ENCODE peak calls at places on chromosomes 3 and 15, in six cellular contexts. One of them, this sample, is unnamed.
A peak's percentile ranks its signal among the peaks of the same experiment; 100 is the strongest.

GRCh38 chr15:81914734-81915234 is 131.0 kb downstream of the MEX3B start:
- DNase-seq in AML-193: no peak
- DNase-seq in H1: no peak
- DNase-seq in endothelial cell: no peak
- DNase-seq in Ammon's horn: no peak
- DNase-seq in skeletal muscle cell: peak; percentile 57
- DNase-seq in this sample: no peak

GRCh38 chr3:47901280-47901833 is 98.4 kb downstream of the DHX30 start:
- DNase-seq in skeletal muscle cell: no peak
- DNase-seq in AML-193: no peak
- DNase-seq in Ammon's horn: no peak
- DNase-seq in endothelial cell: no peak
- DNase-seq in H1: no peak
- DNase-seq in this sample: no peak

GRCh38 chr3:46750555-46751038 is 32.9 kb upstream of the PRSS50 start:
- DNase-seq in skeletal muscle cell: no peak
- DNase-seq in Ammon's horn: no peak
- DNase-seq in H1: no peak
- DNase-seq in AML-193: no peak
- DNase-seq in endothelial cell: no peak
- DNase-seq in this sample: no peak

GRCh38 chr15:75753145-75753544 is 40.5 kb upstream of the CSPG4 start:
- DNase-seq in Ammon's horn: no peak
- DNase-seq in endothelial cell: no peak
- DNase-seq in AML-193: no peak
- DNase-seq in skeletal muscle cell: no peak
- DNase-seq in H1: no peak
- DNase-seq in this sample: no peak

GRCh38 chr3:196207833-196208607 is 3.2 kb downstream of the ZDHHC19 start:
- DNase-seq in AML-193: no peak
- DNase-seq in Ammon's horn: no peak
- DNase-seq in endothelial cell: peak; percentile 56
- DNase-seq in skeletal muscle cell: no peak
- DNase-seq in H1: peak; percentile 85
- DNase-seq in this sample: peak; percentile 96

GRCh38 chr15:68040144-68040543 is 14.0 kb upstream of the PIAS1 start:
- DNase-seq in Ammon's horn: no peak
- DNase-seq in H1: no peak
- DNase-seq in skeletal muscle cell: no peak
- DNase-seq in endothelial cell: no peak
- DNase-seq in AML-193: no peak
- DNase-seq in this sample: no peak

GRCh38 chr3:158505117-158505516 is 65.9 kb upstream of the MLF1 start:
- DNase-seq in AML-193: no peak
- DNase-seq in skeletal muscle cell: no peak
- DNase-seq in Ammon's horn: no peak
- DNase-seq in endothelial cell: no peak
- DNase-seq in H1: no peak
- DNase-seq in this sample: no peak

GRCh38 chr15:89329329-89330084 is 5.1 kb downstream of the POLG start:
- DNase-seq in Ammon's horn: no peak
- DNase-seq in H1: no peak
- DNase-seq in AML-193: no peak
- DNase-seq in endothelial cell: no peak
- DNase-seq in skeletal muscle cell: no peak
- DNase-seq in this sample: no peak

GRCh38 chr15:70137975-70138374 is 40.3 kb upstream of the TLE3 start:
- DNase-seq in endothelial cell: no peak
- DNase-seq in skeletal muscle cell: no peak
- DNase-seq in Ammon's horn: no peak
- DNase-seq in H1: no peak
- DNase-seq in AML-193: no peak
- DNase-seq in this sample: no peak

GRCh38 chr3:123841476-123842238 is 42.5 kb downstream of the MYLK start:
- DNase-seq in AML-193: no peak
- DNase-seq in Ammon's horn: no peak
- DNase-seq in endothelial cell: no peak
- DNase-seq in skeletal muscle cell: no peak
- DNase-seq in H1: no peak
- DNase-seq in this sample: no peak

GRCh38 chr3:67648701-67649100 is 5.7 kb downstream of the SUCLG2 start:
- DNase-seq in endothelial cell: no peak
- DNase-seq in H1: no peak
- DNase-seq in AML-193: no peak
- DNase-seq in Ammon's horn: no peak
- DNase-seq in skeletal muscle cell: no peak
- DNase-seq in this sample: no peak

GRCh38 chr3:74000715-74001114 is 376.0 kb upstream of the PDZRN3 start:
- DNase-seq in H1: no peak
- DNase-seq in AML-193: no peak
- DNase-seq in endothelial cell: no peak
- DNase-seq in Ammon's horn: peak; percentile 13
- DNase-seq in skeletal muscle cell: peak; percentile 4
- DNase-seq in this sample: no peak

GRCh38 chr3:113912551-113913246 is 35.1 kb upstream of the ZDHHC23 start:
- DNase-seq in H1: no peak
- DNase-seq in endothelial cell: peak; percentile 10
- DNase-seq in skeletal muscle cell: peak; percentile 14
- DNase-seq in Ammon's horn: peak; percentile 21
- DNase-seq in AML-193: peak; percentile 65
- DNase-seq in this sample: peak; percentile 69

GRCh38 chr3:24502690-24503089 is 8.0 kb upstream of the THRB start:
- DNase-seq in skeletal muscle cell: no peak
- DNase-seq in Ammon's horn: no peak
- DNase-seq in AML-193: no peak
- DNase-seq in endothelial cell: no peak
- DNase-seq in H1: no peak
- DNase-seq in this sample: no peak

GRCh38 chr15:36527512-36528162 is 51.8 kb upstream of the CDIN1 start:
- DNase-seq in skeletal muscle cell: no peak
- DNase-seq in Ammon's horn: no peak
- DNase-seq in endothelial cell: no peak
- DNase-seq in AML-193: no peak
- DNase-seq in H1: no peak
- DNase-seq in this sample: no peak

GRCh38 chr3:33980252-33980651 is 181.8 kb downstream of the PDCD6IP start:
- DNase-seq in endothelial cell: no peak
- DNase-seq in skeletal muscle cell: peak; percentile 85
- DNase-seq in H1: no peak
- DNase-seq in Ammon's horn: peak; percentile 13
- DNase-seq in AML-193: peak; percentile 15
- DNase-seq in this sample: no peak

GRCh38 chr15:65184305-65184943 is 718 bp downstream of the CLPX start:
- DNase-seq in endothelial cell: peak; percentile 66
- DNase-seq in skeletal muscle cell: no peak
- DNase-seq in H1: peak; percentile 79
- DNase-seq in AML-193: peak; percentile 37
- DNase-seq in Ammon's horn: peak; percentile 54
- DNase-seq in this sample: peak; percentile 65

GRCh38 chr3:134613006-134613520 is 37.8 kb downstream of the KY start:
- DNase-seq in Ammon's horn: no peak
- DNase-seq in AML-193: no peak
- DNase-seq in skeletal muscle cell: no peak
- DNase-seq in H1: peak; percentile 16
- DNase-seq in endothelial cell: no peak
- DNase-seq in this sample: no peak

GRCh38 chr3:186514296-186515002 is 29.7 kb downstream of the CRYGS start:
- DNase-seq in Ammon's horn: no peak
- DNase-seq in skeletal muscle cell: no peak
- DNase-seq in AML-193: peak; percentile 48
- DNase-seq in H1: no peak
- DNase-seq in endothelial cell: peak; percentile 18
- DNase-seq in this sample: peak; percentile 49

GRCh38 chr3:100002599-100003350 is 111.5 kb downstream of the FILIP1L start:
- DNase-seq in endothelial cell: no peak
- DNase-seq in H1: no peak
- DNase-seq in AML-193: no peak
- DNase-seq in Ammon's horn: no peak
- DNase-seq in skeletal muscle cell: peak; percentile 90
- DNase-seq in this sample: no peak

GRCh38 chr15:100152463-100152862 is 189.3 kb downstream of the ADAMTS17 start:
- DNase-seq in AML-193: no peak
- DNase-seq in H1: no peak
- DNase-seq in skeletal muscle cell: no peak
- DNase-seq in Ammon's horn: peak; percentile 49
- DNase-seq in endothelial cell: no peak
- DNase-seq in this sample: no peak

GRCh38 chr15:50740955-50741354 is 24.6 kb downstream of the SPPL2A start:
- DNase-seq in endothelial cell: no peak
- DNase-seq in skeletal muscle cell: no peak
- DNase-seq in H1: no peak
- DNase-seq in AML-193: no peak
- DNase-seq in Ammon's horn: no peak
- DNase-seq in this sample: no peak

GRCh38 chr15:89686522-89686921 is 4.0 kb downstream of the PEX11A start:
- DNase-seq in AML-193: no peak
- DNase-seq in Ammon's horn: no peak
- DNase-seq in skeletal muscle cell: no peak
- DNase-seq in endothelial cell: no peak
- DNase-seq in H1: no peak
- DNase-seq in this sample: no peak

GRCh38 chr15:54046093-54046492 is 67.9 kb downstream of the UNC13C start:
- DNase-seq in AML-193: no peak
- DNase-seq in H1: no peak
- DNase-seq in Ammon's horn: no peak
- DNase-seq in skeletal muscle cell: no peak
- DNase-seq in endothelial cell: no peak
- DNase-seq in this sample: no peak

GRCh38 chr3:127404614-127405598 is 117.1 kb upstream of the PRR20G start:
- DNase-seq in endothelial cell: no peak
- DNase-seq in H1: no peak
- DNase-seq in Ammon's horn: no peak
- DNase-seq in skeletal muscle cell: no peak
- DNase-seq in AML-193: no peak
- DNase-seq in this sample: peak; percentile 21

GRCh38 chr3:189149203-189149602 is 22.6 kb upstream of the TPRG1 start:
- DNase-seq in endothelial cell: no peak
- DNase-seq in skeletal muscle cell: no peak
- DNase-seq in H1: no peak
- DNase-seq in AML-193: no peak
- DNase-seq in Ammon's horn: no peak
- DNase-seq in this sample: no peak

GRCh38 chr3:197809356-197810020 is 18.4 kb downstream of the LRCH3 start:
- DNase-seq in skeletal muscle cell: no peak
- DNase-seq in endothelial cell: no peak
- DNase-seq in Ammon's horn: peak; percentile 15
- DNase-seq in H1: no peak
- DNase-seq in AML-193: no peak
- DNase-seq in this sample: no peak

GRCh38 chr15:69557340-69558137 is 104.9 kb downstream of the RPLP1 start:
- DNase-seq in H1: no peak
- DNase-seq in AML-193: no peak
- DNase-seq in Ammon's horn: peak; percentile 23
- DNase-seq in skeletal muscle cell: peak; percentile 74
- DNase-seq in endothelial cell: no peak
- DNase-seq in this sample: no peak

GRCh38 chr3:152772622-152773021 is 62.3 kb upstream of the P2RY1 start:
- DNase-seq in H1: no peak
- DNase-seq in AML-193: no peak
- DNase-seq in endothelial cell: no peak
- DNase-seq in Ammon's horn: no peak
- DNase-seq in skeletal muscle cell: no peak
- DNase-seq in this sample: no peak

GRCh38 chr15:38650936-38651327 is 86.3 kb upstream of the RASGRP1 start:
- DNase-seq in H1: no peak
- DNase-seq in skeletal muscle cell: no peak
- DNase-seq in Ammon's horn: no peak
- DNase-seq in AML-193: no peak
- DNase-seq in endothelial cell: no peak
- DNase-seq in this sample: no peak

GRCh38 chr3:194161181-194162045 is 25.5 kb downstream of the HES1 start:
- DNase-seq in H1: no peak
- DNase-seq in Ammon's horn: no peak
- DNase-seq in skeletal muscle cell: no peak
- DNase-seq in endothelial cell: no peak
- DNase-seq in AML-193: no peak
- DNase-seq in this sample: no peak

GRCh38 chr3:194243172-194243861 is 107.4 kb downstream of the HES1 start:
- DNase-seq in H1: no peak
- DNase-seq in AML-193: no peak
- DNase-seq in Ammon's horn: no peak
- DNase-seq in skeletal muscle cell: no peak
- DNase-seq in endothelial cell: no peak
- DNase-seq in this sample: no peak

This sample was measured in H9.